ENCODE peak calls at places on chromosomes 13 and 19, in eight cellular contexts. K is heart right ventricle, Q is fibroblast of the aortic adventitia, M is A549, B is gastrocnemius medialis, E is IMR-90, R is lower lobe of right lung, C is DND-41. U is an unnamed sample.

GRCh38 chr13:91291078-91291477 is 56.4 kb upstream of the MIR17HG start:
- DNase-seq in K (no peak), Q (no peak), M (no peak), B (no peak), E (no peak), R (no peak), C (no peak), U (no peak)

GRCh38 chr19:47790398-47790814 is 11.9 kb downstream of the SELENOW start:
- DNase-seq in K (peak), Q (peak), M (peak), B (peak), E (peak), R (peak), C (peak), U (no peak)

GRCh38 chr19:29495971-29496441 is 29.8 kb upstream of the VSTM2B start:
- DNase-seq in K (no peak), Q (no peak), M (no peak), B (no peak), E (no peak), R (peak), C (no peak), U (no peak)

GRCh38 chr13:26255717-26256277 is 1.9 kb downstream of the CDK8 start:
- DNase-seq in K (no peak), Q (peak), M (peak), B (no peak), E (peak), R (no peak), C (no peak), U (no peak)

GRCh38 chr13:23433171-23434153 is at the start of gene SACS:
- DNase-seq in K (no peak), Q (peak), M (peak), B (peak), E (peak), R (no peak), C (no peak), U (no peak)

GRCh38 chr19:56664511-56664910 is 7.0 kb downstream of the ZNF835 start:
- DNase-seq in K (no peak), Q (no peak), M (no peak), B (no peak), E (no peak), R (no peak), C (no peak), U (no peak)

GRCh38 chr19:4369109-4369887 is 25.9 kb downstream of the MPND start:
- DNase-seq in K (no peak), Q (peak), M (no peak), B (peak), E (no peak), R (peak), C (peak), U (no peak)

GRCh38 chr13:104289400-104289799 is 1223.2 kb upstream of the SLC10A2 start:
- DNase-seq in K (no peak), Q (no peak), M (no peak), B (no peak), E (no peak), R (no peak), C (no peak), U (no peak)

GRCh38 chr19:23183251-23183650 is 66.4 kb downstream of the ZNF730 start:
- DNase-seq in K (no peak), Q (no peak), M (no peak), B (no peak), E (no peak), R (no peak), C (no peak), U (no peak)

GRCh38 chr13:31225180-31225579 is 25.4 kb downstream of the B3GLCT start:
- DNase-seq in K (no peak), Q (no peak), M (no peak), B (no peak), E (no peak), R (no peak), C (no peak), U (no peak)

GRCh38 chr19:48814895-48815294 is 4.1 kb upstream of the BCAT2 start:
- DNase-seq in K (no peak), Q (no peak), M (no peak), B (no peak), E (no peak), R (no peak), C (no peak), U (no peak)

GRCh38 chr19:33467851-33468250 is 53.7 kb downstream of the PEPD start:
- DNase-seq in K (no peak), Q (no peak), M (no peak), B (no peak), E (no peak), R (peak), C (no peak), U (no peak)

GRCh38 chr19:31154021-31154420 is 195.2 kb downstream of the TSHZ3 start:
- DNase-seq in K (no peak), Q (peak), M (no peak), B (no peak), E (peak), R (no peak), C (no peak), U (no peak)

GRCh38 chr19:55253842-55254624 is 4.8 kb downstream of the PPP6R1 start:
- DNase-seq in K (no peak), Q (no peak), M (no peak), B (no peak), E (no peak), R (no peak), C (peak), U (no peak)

GRCh38 chr19:16069813-16070365 is 6.4 kb upstream of the TPM4 start:
- DNase-seq in K (no peak), Q (no peak), M (no peak), B (no peak), E (no peak), R (peak), C (no peak), U (no peak)

GRCh38 chr19:49952906-49953305 is 8.1 kb downstream of the SIGLEC11 start:
- DNase-seq in K (no peak), Q (no peak), M (no peak), B (no peak), E (no peak), R (peak), C (no peak), U (no peak)

GRCh38 chr13:44155422-44156293 is 218.0 kb upstream of the SERP2 start:
- DNase-seq in K (peak), Q (peak), M (no peak), B (peak), E (peak), R (peak), C (no peak), U (no peak)

GRCh38 chr19:1672038-1672768 is 19.8 kb upstream of the TCF3 start:
- DNase-seq in K (peak), Q (peak), M (no peak), B (no peak), E (peak), R (peak), C (peak), U (no peak)

GRCh38 chr19:6011794-6012193 is 33.9 kb upstream of the RANBP3 start:
- DNase-seq in K (no peak), Q (no peak), M (no peak), B (no peak), E (peak), R (no peak), C (no peak), U (no peak)

GRCh38 chr19:19597809-19598306 is 20.6 kb downstream of the PBX4 start:
- DNase-seq in K (no peak), Q (no peak), M (no peak), B (no peak), E (no peak), R (no peak), C (no peak), U (no peak)

GRCh38 chr13:43579321-43579720 is 207.5 kb downstream of the ENOX1 start:
- DNase-seq in K (no peak), Q (no peak), M (no peak), B (no peak), E (no peak), R (no peak), C (no peak), U (no peak)

GRCh38 chr19:50803633-50804419 is 13.6 kb downstream of the ACP4 start:
- DNase-seq in K (peak), Q (peak), M (no peak), B (no peak), E (no peak), R (no peak), C (no peak), U (no peak)

GRCh38 chr13:21321269-21321668 is 137.8 kb downstream of the ZDHHC20 start:
- DNase-seq in K (no peak), Q (no peak), M (no peak), B (no peak), E (no peak), R (no peak), C (no peak), U (no peak)

GRCh38 chr13:36006895-36007294 is 124.3 kb downstream of the DCLK1 start:
- DNase-seq in K (no peak), Q (no peak), M (no peak), B (no peak), E (no peak), R (no peak), C (no peak), U (no peak)

GRCh38 chr13:83065136-83065535 is 817.1 kb downstream of the SLITRK1 start:
- DNase-seq in K (no peak), Q (peak), M (no peak), B (peak), E (peak), R (no peak), C (no peak), U (peak)

GRCh38 chr19:10334340-10335148 is 1.2 kb upstream of the RAVER1 start:
- DNase-seq in K (peak), Q (peak), M (peak), B (peak), E (peak), R (peak), C (peak), U (peak)

GRCh38 chr19:10998045-10998533 is 37.3 kb downstream of the SMARCA4 start:
- DNase-seq in K (no peak), Q (no peak), M (no peak), B (peak), E (peak), R (no peak), C (no peak), U (no peak)

GRCh38 chr13:50612717-50613116 is 230.8 kb downstream of the DLEU7 start:
- DNase-seq in K (no peak), Q (no peak), M (no peak), B (no peak), E (no peak), R (no peak), C (no peak), U (no peak)

GRCh38 chr13:23871616-23872220 is 17.5 kb downstream of the MIPEP start:
- DNase-seq in K (no peak), Q (peak), M (peak), B (no peak), E (peak), R (no peak), C (no peak), U (no peak)

DNA sequence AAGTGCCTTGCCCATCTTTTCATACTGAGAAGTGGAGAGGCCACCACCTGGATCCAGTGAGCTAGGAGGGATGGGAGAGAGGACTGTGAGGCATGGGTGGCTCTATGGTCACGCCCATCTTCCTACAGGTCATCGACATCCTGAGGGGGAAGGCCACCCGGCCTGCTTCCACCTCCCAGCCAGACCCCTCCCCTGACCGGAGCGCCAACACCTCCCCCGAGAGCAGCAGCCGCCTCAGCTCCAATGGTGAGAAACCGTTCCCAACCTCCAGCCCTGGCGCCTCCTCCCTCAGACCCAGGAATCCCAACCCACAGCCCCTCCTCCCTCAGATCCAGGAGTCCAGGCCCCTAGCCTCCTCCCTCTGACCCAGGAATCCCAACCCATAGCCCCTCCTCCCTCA is 10.1 kb downstream of the BCL3 start:
- DNase-seq in K (no peak), Q (no peak), M (peak), B (no peak), E (no peak), R (no peak), C (no peak), U (no peak)
- H3K4me3 ChIP-seq in K (peak), Q (peak), M (no peak), B (peak), E (no peak), R (peak), C (no peak), U (peak)

DNA sequence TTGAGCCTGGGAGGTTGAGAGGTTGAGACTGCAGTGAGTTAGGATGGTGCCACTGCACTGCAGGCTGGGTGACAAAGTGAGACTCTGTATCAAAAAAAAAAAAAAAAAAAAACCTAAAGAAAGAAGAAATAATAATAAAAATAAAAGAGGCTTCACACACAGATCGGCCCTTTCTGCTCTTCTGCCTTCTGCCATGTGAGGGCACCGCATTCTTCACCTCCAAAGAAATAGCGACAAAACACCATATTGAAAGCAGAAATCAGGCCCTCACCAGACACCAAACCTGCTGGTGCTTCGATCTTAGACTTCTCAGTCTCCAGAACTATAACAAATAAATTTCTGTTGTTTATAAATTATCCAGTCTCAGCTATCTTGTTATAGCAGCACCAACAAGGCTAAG is 3.0 kb downstream of the ZNF649 start:
- DNase-seq in K (no peak), Q (no peak), M (no peak), B (no peak), E (no peak), R (no peak), C (no peak), U (no peak)
- TF ChIP-seq CTCF in K (no peak), Q (no peak), M (no peak), B (no peak), E (peak), R (no peak), C (peak), U (peak)

DNA sequence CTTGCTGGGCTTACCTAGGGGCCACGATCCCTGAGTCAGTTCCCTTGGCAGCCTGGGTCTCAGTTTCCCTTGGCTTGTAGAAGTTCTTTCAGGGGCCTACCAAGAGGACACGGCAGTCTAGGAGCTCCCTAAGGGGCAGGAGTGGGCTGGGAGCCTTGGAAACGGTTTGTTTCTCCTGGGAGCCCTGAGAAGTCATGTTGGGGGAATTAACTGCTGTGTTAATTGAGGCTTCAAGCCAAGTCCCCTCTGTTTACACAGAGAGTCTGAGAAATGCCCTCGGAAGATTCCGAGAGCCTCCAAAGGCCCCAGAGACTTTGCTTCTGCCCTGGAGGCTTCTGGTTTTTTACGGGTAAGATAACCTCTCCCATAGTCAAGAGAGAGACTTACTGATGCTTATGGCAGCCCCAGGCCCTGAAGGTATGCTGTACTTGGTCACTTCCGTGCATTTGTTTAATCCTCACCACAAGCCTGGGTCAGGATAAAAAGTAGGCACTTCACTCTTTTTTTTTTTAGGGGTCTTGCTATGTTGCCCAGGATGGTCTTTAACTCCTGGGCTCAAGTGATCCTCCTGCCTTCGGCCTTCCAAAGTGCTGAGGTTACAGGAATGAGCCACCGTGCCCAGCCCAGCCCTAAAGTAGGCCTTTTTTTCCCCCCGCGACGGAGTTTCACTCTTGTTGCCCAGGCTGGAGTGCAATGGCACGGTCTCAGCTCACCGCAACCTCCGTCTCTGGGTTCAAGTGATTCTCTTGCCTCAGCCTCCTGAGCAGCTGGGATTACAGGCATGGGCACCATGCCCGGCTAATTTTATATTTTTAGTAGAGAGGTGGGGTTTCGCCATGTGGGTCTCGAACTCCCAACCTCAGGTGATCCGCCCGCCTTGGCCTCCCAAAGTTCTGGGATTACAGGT is 15.1 kb downstream of the IER2 start:
- DNase-seq in K (no peak), Q (no peak), M (peak), B (no peak), E (no peak), R (no peak), C (no peak), U (no peak)
- H3K4me3 ChIP-seq in K (no peak), Q (no peak), M (no peak), B (no peak), E (no peak), R (no peak), C (no peak), U (no peak)

GRCh38 chr13:59182241-59182640 is 981.5 kb downstream of the DIAPH3 start:
- DNase-seq in K (no peak), Q (no peak), M (no peak), B (no peak), E (no peak), R (no peak), C (no peak), U (no peak)

GRCh38 chr13:59176775-59177174 is 987.0 kb downstream of the DIAPH3 start:
- DNase-seq in K (no peak), Q (no peak), M (peak), B (no peak), E (no peak), R (no peak), C (no peak), U (no peak)

DNA sequence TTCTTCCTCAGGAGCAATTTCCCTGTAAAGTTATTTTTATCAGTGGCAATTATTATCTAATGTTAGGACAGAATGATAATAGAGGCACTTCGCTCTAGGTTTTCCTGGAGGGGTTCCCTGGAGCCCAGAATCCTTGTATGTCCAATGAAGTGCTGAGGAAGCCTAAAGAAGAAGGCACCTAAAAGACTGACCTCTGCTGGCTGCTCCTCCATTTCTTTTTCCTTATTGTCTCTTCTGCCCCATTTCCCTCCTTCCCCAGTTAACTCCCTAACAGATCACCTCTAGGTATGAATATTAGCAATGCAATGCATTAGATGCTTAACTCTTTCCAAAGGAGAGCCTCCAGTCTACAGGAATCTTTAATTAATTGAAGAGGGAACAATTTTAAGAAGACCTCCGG is 985.4 kb downstream of the DIAPH3 start:
- DNase-seq in K (no peak), Q (peak), M (no peak), B (no peak), E (peak), R (no peak), C (no peak), U (no peak)
- TF ChIP-seq CTCF in K (peak), Q (peak), M (peak), B (no peak), E (peak), R (no peak), C (no peak), U (peak)

U was measured in retinal pigment epithelial cell.